ENCODE peak calls at places on chromosome 22, in seven cellular contexts. W is NCI-H187 treated with DMSO at 0.1 percent for 48 hours, J is HFFc6, P is left lobe of liver, Q is spleen, Z is RWPE1, S is IMR-90. H is an unnamed sample.

GRCh38 chr22:45120931-45121330 is 42.8 kb upstream of the NUP50 start:
- DNase-seq in S (peak; percentile 54), P (no peak), W (no peak), J (no peak), Q (no peak), Z (no peak), H (no peak)

GRCh38 chr22:21641417-21641794 is 696 bp upstream of the SDF2L1 start:
- DNase-seq in W (no peak), J (peak; percentile 51), S (peak; percentile 55), Z (no peak), Q (no peak), P (peak; percentile 61), H (peak; percentile 48)

GRCh38 chr22:20430641-20431519 is 6.7 kb downstream of the SCARF2 start:
- DNase-seq in W (no peak), J (no peak), S (no peak), Q (peak; percentile 89), P (no peak), Z (peak; percentile 54), H (no peak)

GRCh38 chr22:47130883-47131610 is 368.6 kb downstream of the TBC1D22A start:
- DNase-seq in J (no peak), W (no peak), P (no peak), Q (peak; percentile 24), S (no peak), Z (no peak), H (no peak)

GRCh38 chr22:22386602-22387385 is 121.7 kb downstream of the ZNF280B start:
- DNase-seq in J (no peak), W (no peak), S (no peak), Z (no peak), Q (no peak), P (peak; percentile 67), H (no peak)

GRCh38 chr22:43734370-43735005 is 77.6 kb downstream of the EFCAB6 start:
- DNase-seq in Q (no peak), J (no peak), Z (no peak), W (no peak), S (no peak), P (no peak), H (no peak)

GRCh38 chr22:48574776-48575566 is 1252.7 kb downstream of the BRD1 start:
- DNase-seq in Z (no peak), S (no peak), J (no peak), Q (no peak), W (no peak), P (no peak), H (no peak)

GRCh38 chr22:19970479-19971275 is 29.1 kb upstream of the TXNRD2 start:
- DNase-seq in J (no peak), Q (peak; percentile 93), P (peak; percentile 92), Z (peak; percentile 50), W (no peak), S (peak; percentile 51), H (peak; percentile 25)

GRCh38 chr22:43228330-43228729 is 41.4 kb upstream of the TTLL12 start:
- DNase-seq in S (peak; percentile 10), W (no peak), Z (peak; percentile 11), Q (no peak), J (no peak), P (no peak), H (no peak)

GRCh38 chr22:49850021-49850911 is 3.4 kb upstream of the ZBED4 start:
- DNase-seq in W (no peak), P (no peak), Q (peak; percentile 77), Z (no peak), J (no peak), S (no peak), H (no peak)

GRCh38 chr22:40533712-40534378 is 102.7 kb downstream of the MRTFA start:
- DNase-seq in Z (peak; percentile 42), Q (no peak), W (no peak), J (peak; percentile 60), S (peak; percentile 74), P (no peak), H (peak; percentile 83)

GRCh38 chr22:22703715-22704114 is 59.3 kb downstream of the GGTLC2 start:
- DNase-seq in S (no peak), P (peak; percentile 56), Q (no peak), J (peak; percentile 20), Z (no peak), W (no peak), H (peak; percentile 96)

GRCh38 chr22:36771376-36772063 is 4.4 kb downstream of the IFT27 start:
- DNase-seq in J (no peak), P (no peak), Z (no peak), S (no peak), Q (peak; percentile 37), W (no peak), H (no peak)

GRCh38 chr22:30045901-30046715 is 34.2 kb upstream of the HORMAD2 start:
- DNase-seq in Q (no peak), S (no peak), Z (no peak), P (peak; percentile 37), J (no peak), W (no peak), H (no peak)

GRCh38 chr22:37686002-37686982 is at the start of gene NOL12:
- DNase-seq in W (peak; percentile 25), P (peak; percentile 84), J (peak; percentile 73), Z (peak; percentile 57), Q (peak; percentile 94), S (peak; percentile 86), H (peak; percentile 85)

GRCh38 chr22:46428602-46429326 is 93.2 kb downstream of the TRMU start:
- DNase-seq in P (no peak), W (no peak), J (no peak), Q (no peak), Z (no peak), S (no peak), H (no peak)

GRCh38 chr22:32804036-32804435 is 2.5 kb downstream of the TIMP3 start:
- DNase-seq in W (no peak), Z (no peak), P (no peak), Q (no peak), S (peak; percentile 71), J (peak; percentile 72), H (no peak)

GRCh38 chr22:23893446-23893956 is 682 bp upstream of the MIF start:
- DNase-seq in W (no peak), J (no peak), P (no peak), S (no peak), Q (no peak), Z (no peak), H (no peak)

GRCh38 chr22:48745842-48746788 is 1081.6 kb downstream of the BRD1 start:
- DNase-seq in Z (no peak), Q (peak; percentile 47), J (no peak), S (no peak), P (no peak), W (no peak), H (no peak)

GRCh38 chr22:37163618-37164534 is 14.2 kb upstream of the IL2RB start:
- DNase-seq in Q (peak; percentile 85), Z (no peak), P (no peak), J (no peak), S (no peak), W (no peak), H (no peak)

GRCh38 chr22:36463783-36464184 is 17.7 kb downstream of the TXN2 start:
- DNase-seq in J (no peak), P (no peak), S (no peak), Q (peak; percentile 90), Z (no peak), W (no peak), H (no peak)

GRCh38 chr22:42772647-42773046 is 52.0 kb upstream of the A4GALT start:
- DNase-seq in J (no peak), Z (no peak), S (no peak), P (no peak), Q (no peak), W (no peak), H (no peak)

GRCh38 chr22:37259540-37260029 is 15.5 kb upstream of the RAC2 start:
- DNase-seq in P (no peak), Q (peak; percentile 73), Z (peak; percentile 18), W (no peak), S (peak; percentile 61), J (peak; percentile 33), H (no peak)

GRCh38 chr22:22800716-22801115 is 86.9 kb upstream of the IGLL5 start:
- DNase-seq in P (no peak), W (no peak), Z (no peak), Q (no peak), J (no peak), S (peak; percentile 4), H (peak; percentile 7)

GRCh38 chr22:45612451-45612901 is 59.2 kb upstream of the ATXN10 start:
- DNase-seq in W (no peak), J (peak; percentile 82), P (no peak), Z (peak; percentile 34), Q (no peak), S (peak; percentile 80), H (peak; percentile 41)

GRCh38 chr22:42915980-42916765 is 59.1 kb upstream of the ARFGAP3 start:
- DNase-seq in S (no peak), P (no peak), J (no peak), W (no peak), Q (no peak), Z (no peak), H (no peak)

GRCh38 chr22:27788889-27789288 is 12.7 kb downstream of the MN1 start:
- DNase-seq in P (no peak), S (no peak), Z (no peak), J (no peak), W (no peak), Q (no peak), H (no peak)

GRCh38 chr22:41009222-41009948 is 58.2 kb downstream of the RBX1 start:
- DNase-seq in Q (no peak), P (no peak), Z (no peak), W (no peak), S (peak; percentile 91), J (peak; percentile 44), H (peak; percentile 60)

GRCh38 chr22:46297151-46297819 is 615 bp downstream of the GTSE1 start:
- DNase-seq in Q (no peak), J (peak; percentile 51), W (no peak), Z (peak; percentile 17), P (no peak), S (peak; percentile 35), H (peak; percentile 55)

GRCh38 chr22:50674606-50675552 is 2.3 kb downstream of the SHANK3 start:
- DNase-seq in J (no peak), P (no peak), S (no peak), Q (no peak), Z (peak; percentile 54), W (no peak), H (no peak)

GRCh38 chr22:50544078-50544745 is 1.5 kb upstream of the KLHDC7B start:
- DNase-seq in Q (peak; percentile 97), P (peak; percentile 85), W (no peak), J (peak; percentile 55), Z (no peak), S (peak; percentile 49), H (peak; percentile 37)

GRCh38 chr22:40709752-40710413 is 30.6 kb downstream of the MCHR1 start:
- DNase-seq in W (no peak), Q (no peak), P (no peak), Z (no peak), J (no peak), S (peak; percentile 84), H (no peak)

GRCh38 chr22:20291604-20292063 is 23.5 kb upstream of the RTN4R start:
- DNase-seq in J (no peak), W (no peak), Z (no peak), P (no peak), Q (no peak), S (no peak), H (no peak)

GRCh38 chr22:25359601-25360261 is 140.3 kb downstream of the CRYBB2 start:
- DNase-seq in Q (peak; percentile 45), S (no peak), J (no peak), P (peak; percentile 42), W (no peak), Z (no peak), H (no peak)

GRCh38 chr22:39148727-39149535 is 3.5 kb downstream of the CBX7 start:
- DNase-seq in W (no peak), Q (peak; percentile 88), P (no peak), S (no peak), J (no peak), Z (no peak), H (no peak)

GRCh38 chr22:16960220-16960883 is 47.7 kb downstream of the GAB4 start:
- DNase-seq in Z (no peak), P (no peak), S (no peak), W (no peak), J (no peak), Q (no peak), H (no peak)